ENCODE peak calls at places on chromosomes 11 and 22, in six cellular contexts. V is neural crest cell; N is stimulated activated CD4-positive, alpha-beta T cell treated with anti-CD3 and anti-CD28 coated beads, Interleukin-4, amount 100 ng/mL, for 1 hour; P is effector memory CD8-positive, alpha-beta T cell; S is kidney glomerular epithelial cell; X is kidney tubule cell. Y is an unnamed sample.

GRCh38 chr22:24694971-24695928 is 79.3 kb downstream of the PIWIL3 start:
- DNase-seq in V (no peak), N (no peak), P (no peak), S (no peak), X (no peak), Y (no peak)

GRCh38 chr11:15453211-15453715 is 338.5 kb downstream of the INSC start:
- DNase-seq in V (no peak), N (no peak), P (no peak), S (no peak), X (no peak), Y (no peak)

GRCh38 chr11:69326622-69327219 is 32.8 kb downstream of the MYEOV start:
- DNase-seq in V (no peak), N (no peak), P (no peak), S (no peak), X (no peak), Y (no peak)

GRCh38 chr11:8720868-8721739 is 38.5 kb downstream of the RPL27A start:
- DNase-seq in V (no peak), N (no peak), P (no peak), S (no peak), X (no peak), Y (no peak)

GRCh38 chr11:103637250-103637649 is 399.2 kb upstream of the DDI1 start:
- DNase-seq in V (no peak), N (no peak), P (no peak), S (no peak), X (no peak), Y (no peak)

GRCh38 chr11:46348986-46349401 is 1.7 kb downstream of the DGKZ start:
- DNase-seq in V (no peak), N (no peak), P (peak; percentile 67), S (no peak), X (no peak), Y (no peak)

GRCh38 chr22:29217827-29218757 is 12.4 kb downstream of the EMID1 start:
- DNase-seq in V (no peak), N (no peak), P (no peak), S (no peak), X (no peak), Y (no peak)

GRCh38 chr22:29787371-29787980 is 20.3 kb downstream of the UQCR10 start:
- DNase-seq in V (no peak), N (no peak), P (no peak), S (no peak), X (no peak), Y (no peak)

GRCh38 chr11:37504925-37505324 is 906.9 kb upstream of the RAG2 start:
- DNase-seq in V (no peak), N (no peak), P (no peak), S (peak; percentile 93), X (peak; percentile 99), Y (no peak)

GRCh38 chr11:43943357-43943930 is 1.0 kb downstream of the C11orf96 start:
- DNase-seq in V (no peak), N (no peak), P (no peak), S (no peak), X (no peak), Y (no peak)

GRCh38 chr22:24894998-24895397 is 51.5 kb downstream of the LHFPL7 start:
- DNase-seq in V (no peak), N (no peak), P (no peak), S (no peak), X (peak; percentile 51), Y (peak; percentile 45)

GRCh38 chr11:130738618-130739017 is 177.7 kb downstream of the SNX19 start:
- DNase-seq in V (no peak), N (no peak), P (no peak), S (peak; percentile 83), X (peak; percentile 77), Y (no peak)

GRCh38 chr11:120956710-120957500 is 67.0 kb upstream of the TBCEL start:
- DNase-seq in V (no peak), N (no peak), P (peak; percentile 6), S (no peak), X (no peak), Y (no peak)

GRCh38 chr11:64759131-64759721 is 548 bp downstream of the PYGM start:
- DNase-seq in V (no peak), N (no peak), P (no peak), S (no peak), X (no peak), Y (no peak)

GRCh38 chr11:10499452-10500262 is 41.3 kb downstream of the RNF141 start:
- DNase-seq in V (no peak), N (no peak), P (no peak), S (no peak), X (no peak), Y (no peak)

GRCh38 chr11:107563702-107564101 is 1.8 kb downstream of the ALKBH8 start:
- DNase-seq in V (peak; percentile 23), N (peak; percentile 15), P (peak; percentile 19), S (peak; percentile 42), X (peak; percentile 68), Y (peak; percentile 59)

GRCh38 chr22:41288245-41288946 is 2.4 kb upstream of the RANGAP1 start:
- DNase-seq in V (no peak), N (no peak), P (no peak), S (peak; percentile 83), X (peak; percentile 91), Y (peak; percentile 80)